ENCODE peak calls at places on chromosomes 13 and 19, in nine cellular contexts. B is osteoblast, P is HFFc6, U is AG09319, Y is OCI-LY7, V is mammary epithelial cell, M is psoas muscle, S is ovary, F is heart left ventricle. G is an unnamed sample.

GRCh38 chr19:41218249-41218614 is 791 bp upstream of the AXL start:
- DNase-seq in B (no peak), F (no peak), V (no peak), M (no peak), P (no peak), U (no peak), S (no peak), Y (no peak), G (no peak)

GRCh38 chr13:62512194-62513141 is 1096.8 kb upstream of the PCDH20 start:
- DNase-seq in V (no peak), M (no peak), F (no peak), P (no peak), U (no peak), Y (peak; percentile 70), B (peak; percentile 26), S (no peak), G (no peak)

GRCh38 chr13:98368019-98368418 is 190.9 kb upstream of the RNF113B start:
- DNase-seq in S (no peak), M (no peak), P (no peak), U (peak; percentile 63), V (no peak), F (no peak), B (no peak), Y (no peak), G (no peak)

GRCh38 chr19:40363128-40363527 is 14.6 kb downstream of the PLD3 start:
- DNase-seq in P (no peak), U (no peak), Y (no peak), V (no peak), B (peak; percentile 56), M (no peak), F (no peak), S (no peak), G (no peak)

GRCh38 chr13:24672141-24673132 is 7.8 kb upstream of the ATP12A start:
- DNase-seq in B (no peak), Y (no peak), S (no peak), U (no peak), V (no peak), P (no peak), M (no peak), F (no peak), G (no peak)

GRCh38 chr19:3357362-3357730 is 9.0 kb upstream of the NFIC start:
- DNase-seq in B (peak; percentile 34), F (no peak), S (no peak), P (no peak), M (no peak), V (no peak), Y (no peak), U (no peak), G (no peak)

GRCh38 chr13:80161219-80161618 is 179.7 kb downstream of the SPRY2 start:
- DNase-seq in P (no peak), U (no peak), V (no peak), M (no peak), S (no peak), Y (no peak), F (no peak), B (no peak), G (no peak)

GRCh38 chr19:14536926-14537692 is 7.7 kb downstream of the TECR start:
- DNase-seq in U (no peak), F (peak; percentile 85), M (peak; percentile 46), V (peak; percentile 81), B (peak; percentile 85), P (no peak), S (peak; percentile 79), Y (peak; percentile 72), G (peak; percentile 47)

GRCh38 chr19:3708207-3708931 is at the start of gene TJP3:
- DNase-seq in M (no peak), B (peak; percentile 89), V (peak; percentile 53), F (no peak), Y (no peak), P (peak; percentile 20), S (no peak), U (no peak), G (no peak)

GRCh38 chr13:28754698-28755545 is 36.2 kb upstream of the SLC46A3 start:
- DNase-seq in P (no peak), U (no peak), Y (peak; percentile 44), M (no peak), S (no peak), F (peak; percentile 44), V (no peak), B (no peak), G (no peak)

GRCh38 chr19:33720691-33721682 is 75.7 kb upstream of the KCTD15 start:
- DNase-seq in Y (no peak), P (no peak), M (no peak), U (no peak), V (no peak), B (peak; percentile 74), F (no peak), S (no peak), G (no peak)

DNA sequence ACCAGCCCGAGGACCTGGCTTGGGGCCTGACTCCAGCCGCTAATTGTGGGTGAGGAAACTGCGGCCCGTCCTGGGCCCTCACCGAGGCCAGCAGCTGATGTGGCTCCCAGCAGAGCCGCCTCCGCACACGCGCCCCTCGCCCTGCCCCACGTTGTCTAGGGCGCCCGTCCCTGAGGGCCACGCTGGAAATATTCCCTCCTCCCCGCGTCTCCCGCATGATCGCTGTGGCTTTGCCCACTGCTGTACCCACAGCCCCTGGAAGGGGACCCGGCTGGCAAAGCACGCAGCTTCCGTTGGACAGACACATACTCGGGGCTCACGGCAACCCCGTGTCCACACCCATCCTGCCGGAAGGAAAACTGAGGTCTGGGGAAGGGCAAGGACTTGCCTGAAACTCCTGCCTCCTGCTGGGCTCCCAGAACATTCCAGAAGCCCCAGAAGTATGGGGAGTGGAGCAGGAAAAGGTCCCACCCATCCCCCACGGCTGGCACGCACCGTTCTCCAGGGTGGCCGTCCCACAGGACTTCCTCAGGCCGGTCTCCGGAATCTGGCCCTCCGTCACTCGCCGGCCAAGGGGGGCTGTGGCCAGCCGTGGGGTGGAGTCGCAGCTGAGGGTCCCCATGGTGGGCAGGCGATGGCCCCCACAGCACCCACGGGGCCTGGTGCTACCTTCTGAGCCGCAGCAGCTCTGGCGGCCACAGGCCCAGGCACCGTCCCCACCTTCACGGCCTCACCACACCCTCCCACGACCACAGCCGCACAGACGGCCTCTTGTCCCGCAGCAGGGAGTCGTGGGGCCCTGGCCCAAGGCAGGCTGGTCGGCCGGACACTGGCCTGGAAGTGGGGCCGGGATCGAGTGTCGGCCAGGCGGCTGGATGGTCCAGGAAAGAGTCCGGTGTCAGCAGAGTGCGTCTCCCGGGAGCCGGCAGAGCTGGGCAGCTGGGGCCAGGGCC is 13.6 kb upstream of the SHC2 start:
- DNase-seq in P (no peak), M (peak; percentile 38), F (peak; percentile 75), V (no peak), U (no peak), B (no peak), Y (no peak), S (no peak), G (no peak)
- TF ChIP-seq CTCF in P (no peak), M (no peak), F (no peak), V (no peak), U (no peak), B (no peak), Y (no peak), S (no peak), G (no peak)

DNA sequence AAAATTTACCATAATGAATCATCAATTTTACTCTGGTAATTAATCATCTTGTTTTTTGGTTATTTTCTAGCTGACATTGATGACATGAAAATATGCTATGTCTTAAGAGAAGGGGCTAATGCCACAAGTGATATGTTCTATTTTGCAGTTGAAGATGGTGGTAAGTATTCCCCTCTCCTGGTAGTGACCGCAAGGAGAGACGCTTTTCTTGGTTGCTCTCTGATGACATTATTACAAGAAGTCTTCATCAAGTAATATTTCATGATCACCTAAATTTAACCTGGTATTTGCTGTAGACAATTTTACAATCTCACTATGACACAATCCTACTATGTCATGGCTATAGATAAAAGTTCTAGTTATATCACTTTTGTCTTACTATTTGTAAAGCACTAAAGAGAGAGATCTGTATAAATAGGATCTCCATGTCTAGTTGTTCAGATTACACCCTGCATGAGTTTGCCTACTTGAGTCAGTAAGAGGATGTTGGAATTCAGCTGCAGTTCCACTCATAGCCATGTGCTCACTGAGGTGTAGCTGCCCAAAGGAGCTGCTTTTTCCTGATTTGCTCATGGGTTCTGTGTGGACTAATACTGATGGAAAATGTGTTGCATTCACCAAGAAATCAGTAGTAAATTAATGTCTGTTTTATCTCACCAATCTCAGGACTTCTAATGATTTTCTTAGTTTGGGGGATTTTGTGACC is 10.9 kb downstream of the FREM2 start:
- DNase-seq in P (no peak), U (no peak), F (no peak), Y (no peak), B (no peak), M (no peak), V (peak; percentile 28), S (no peak), G (no peak)
- TF ChIP-seq CTCF in P (no peak), U (no peak), F (no peak), Y (no peak), B (no peak), M (peak; percentile 28), V (peak; percentile 20), S (no peak), G (no peak)

GRCh38 chr19:8697671-8698432 is 743 bp downstream of the ACTL9 start:
- DNase-seq in M (no peak), Y (no peak), B (peak; percentile 23), S (no peak), U (no peak), F (no peak), V (no peak), P (no peak), G (no peak)
- TF ChIP-seq CTCF in M (no peak), Y (peak; percentile 61), B (no peak), S (no peak), U (no peak), F (no peak), V (no peak), P (no peak), G (no peak)

GRCh38 chr13:26500618-26501320 is 56.7 kb upstream of the WASF3 start:
- DNase-seq in V (no peak), Y (no peak), U (no peak), P (no peak), F (no peak), B (no peak), M (no peak), S (no peak), G (no peak)

GRCh38 chr13:26499209-26499601 is 58.3 kb upstream of the WASF3 start:
- DNase-seq in M (no peak), S (no peak), U (no peak), F (no peak), B (no peak), P (no peak), V (no peak), Y (no peak), G (no peak)

GRCh38 chr13:26498524-26499208 is 58.8 kb upstream of the WASF3 start:
- DNase-seq in P (peak; percentile 34), V (no peak), F (no peak), M (no peak), U (no peak), S (no peak), Y (no peak), B (peak; percentile 56), G (no peak)

GRCh38 chr13:26503826-26504594 is 53.5 kb upstream of the WASF3 start:
- DNase-seq in B (no peak), V (no peak), F (no peak), Y (no peak), U (no peak), M (no peak), P (no peak), S (no peak), G (no peak)

DNA sequence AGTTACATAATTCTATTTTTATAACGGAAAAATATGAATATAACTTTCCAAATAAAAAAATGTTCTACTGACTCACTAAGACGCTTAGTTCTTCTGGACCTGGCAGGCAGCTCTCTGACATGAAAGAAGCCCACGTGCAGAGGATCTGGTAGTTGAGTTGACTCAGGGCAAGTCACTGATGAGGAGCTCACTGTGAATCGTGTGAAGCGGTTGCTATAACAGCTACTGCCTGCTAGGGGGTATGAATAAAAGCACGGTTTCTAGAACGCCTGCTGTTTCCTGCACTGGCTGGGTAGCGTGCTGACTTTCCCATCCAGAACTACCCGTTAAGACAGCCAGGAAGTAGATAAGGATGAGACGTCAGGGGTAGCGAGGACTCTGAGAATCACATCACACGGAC is 54.7 kb upstream of the WASF3 start:
- DNase-seq in P (peak; percentile 31), S (no peak), V (peak; percentile 72), B (peak; percentile 85), Y (no peak), F (peak; percentile 40), U (no peak), M (peak; percentile 44), G (no peak)
- TF ChIP-seq CTCF in P (no peak), S (no peak), V (no peak), B (peak; percentile 18), Y (no peak), F (no peak), U (no peak), M (no peak), G (no peak)

G was measured in omental fat pad.